ENCODE peak calls at places on chromosome 18, in ten cellular contexts. W is PC-3; I is fibroblast of lung; H is tibial artery; P is CD8-positive, alpha-beta T cell; C is heart left ventricle; X is IMR-90; L is left lung; N is mesenchymal stem cell; T is body of pancreas. A is an unnamed sample. For H3K4me1, the result is how much of the 10 kb centered on the place peaks cover.

GRCh38 chr18:47411159-47411558 is 159.7 kb upstream of the SKOR2 start:
- DNase-seq in T (no peak), L (no peak), I (no peak), X (no peak), C (no peak), H (no peak), P (no peak), W (no peak), N (no peak), A (no peak)

GRCh38 chr18:76589309-76589708 is 94.3 kb upstream of the ZNF516 start:
- DNase-seq in C (no peak), L (no peak), H (no peak), P (no peak), X (no peak), N (no peak), I (no peak), T (no peak), W (no peak), A (no peak)

GRCh38 chr18:45012286-45012685 is 331.6 kb downstream of the SETBP1 start:
- DNase-seq in T (no peak), P (no peak), H (no peak), I (peak), N (no peak), C (no peak), L (no peak), X (no peak), W (no peak), A (no peak)

GRCh38 chr18:51890762-51891161 is 449.2 kb upstream of the DCC start:
- DNase-seq in H (no peak), N (no peak), T (peak), L (peak), P (no peak), X (peak), W (peak), C (no peak), I (peak), A (no peak)

GRCh38 chr18:69469444-69469919 is 68.8 kb downstream of the DOK6 start:
- DNase-seq in H (no peak), N (no peak), P (no peak), C (no peak), L (no peak), I (no peak), X (no peak), W (peak), T (peak), A (no peak)

GRCh38 chr18:56532176-56532840 is 106.1 kb downstream of the TXNL1 start:
- DNase-seq in P (no peak), W (peak), L (no peak), N (no peak), C (no peak), I (peak), H (no peak), T (no peak), X (peak), A (no peak)

GRCh38 chr18:6948238-6948637 is 169.4 kb downstream of the LAMA1 start:
- DNase-seq in W (no peak), N (no peak), L (no peak), T (no peak), P (no peak), I (no peak), C (no peak), H (no peak), X (no peak), A (no peak)

GRCh38 chr18:723541-723940 is 11.1 kb upstream of the ENOSF1 start:
- DNase-seq in W (no peak), X (no peak), N (no peak), T (no peak), H (no peak), C (no peak), P (no peak), L (no peak), I (peak), A (no peak)

GRCh38 chr18:62728254-62728653 is 12.9 kb downstream of the PHLPP1 start:
- DNase-seq in P (no peak), T (no peak), H (no peak), L (no peak), N (no peak), C (no peak), X (no peak), I (no peak), W (no peak), A (no peak)

GRCh38 chr18:57058734-57059133 is 88.2 kb upstream of the BOD1L2 start:
- DNase-seq in I (no peak), W (no peak), X (no peak), C (no peak), H (no peak), N (no peak), L (no peak), P (no peak), T (no peak), A (no peak)

GRCh38 chr18:7452331-7452730 is 114.8 kb upstream of the PTPRM start:
- DNase-seq in C (no peak), H (peak), T (peak), X (peak), L (no peak), N (peak), W (peak), P (no peak), I (no peak), A (no peak)

GRCh38 chr18:31679806-31680793 is 4.3 kb downstream of the B4GALT6 start:
- DNase-seq in X (no peak), N (peak), P (no peak), W (peak), I (no peak), T (no peak), C (no peak), H (no peak), L (no peak), A (no peak)

GRCh38 chr18:7645756-7646155 is 78.6 kb downstream of the PTPRM start:
- DNase-seq in L (no peak), C (no peak), X (no peak), H (no peak), N (no peak), I (peak), T (peak), P (no peak), W (peak), A (no peak)

GRCh38 chr18:3593381-3593903 is 143.5 kb downstream of the TGIF1 start:
- DNase-seq in L (no peak), N (peak), C (peak), I (peak), W (peak), T (no peak), H (no peak), P (no peak), X (peak), A (peak)

GRCh38 chr18:26655614-26656400 is 107.5 kb upstream of the KCTD1 start:
- DNase-seq in N (peak), C (peak), L (peak), P (no peak), W (peak), I (peak), T (peak), H (peak), X (peak), A (no peak)

GRCh38 chr18:35005963-35006577 is 35.1 kb upstream of the MAPRE2 start:
- DNase-seq in T (no peak), C (no peak), H (no peak), P (no peak), X (peak), W (peak), N (peak), L (no peak), I (peak), A (no peak)

GRCh38 chr18:42025974-42026625 is 71.1 kb downstream of the PIK3C3 start:
- DNase-seq in T (no peak), P (no peak), X (no peak), I (no peak), L (no peak), N (no peak), C (no peak), H (no peak), W (no peak), A (no peak)

GRCh38 chr18:14916181-14916580 is 168.2 kb downstream of the ANKRD30B start:
- DNase-seq in T (no peak), H (no peak), W (no peak), N (no peak), I (no peak), L (no peak), X (no peak), C (no peak), P (no peak), A (no peak)

GRCh38 chr18:59459352-59460059 is 100.4 kb upstream of the LMAN1 start:
- DNase-seq in P (no peak), C (no peak), H (no peak), N (peak), T (no peak), X (peak), L (no peak), W (peak), I (peak), A (no peak)

GRCh38 chr18:28065031-28065792 is 111.7 kb downstream of the CDH2 start:
- DNase-seq in T (no peak), L (no peak), N (peak), W (peak), X (peak), H (no peak), I (peak), P (no peak), C (no peak), A (no peak)

GRCh38 chr18:59547691-59548182 is 149.5 kb downstream of the CCBE1 start:
- DNase-seq in H (no peak), T (no peak), I (peak), L (no peak), C (no peak), N (no peak), P (no peak), X (peak), W (no peak), A (no peak)

GRCh38 chr18:35463050-35463449 is 34.7 kb downstream of the INO80C start:
- DNase-seq in T (no peak), L (no peak), N (no peak), W (peak), X (no peak), P (no peak), I (peak), C (no peak), H (no peak), A (no peak)

GRCh38 chr18:6747646-6748045 is 18.1 kb downstream of the ARHGAP28 start:
- DNase-seq in T (peak), X (peak), P (no peak), I (peak), L (no peak), W (peak), H (no peak), N (peak), C (no peak), A (no peak)

GRCh38 chr18:12884521-12885323 is 685 bp upstream of the PTPN2 start:
- DNase-seq in C (no peak), N (no peak), T (no peak), H (peak), I (no peak), X (no peak), W (no peak), L (no peak), P (no peak), A (no peak)

GRCh38 chr18:74064510-74064909 is 83.1 kb downstream of the FBXO15 start:
- DNase-seq in P (no peak), C (no peak), I (no peak), X (peak), T (no peak), H (no peak), N (peak), W (peak), L (no peak), A (no peak)
- H3K4me1 ChIP-seq in P (under half), C (under half), I (under half), X (under half), T (under half), H (under half), N (under half), W (under half), L (under half), A (under half)

GRCh38 chr18:48787523-48788151 is 163.1 kb downstream of the SMAD7 start:
- DNase-seq in I (peak), N (peak), H (peak), P (no peak), T (no peak), X (peak), W (no peak), C (peak), L (peak), A (no peak)
- H3K27ac ChIP-seq in I (no peak), N (peak), H (peak), P (no peak), T (no peak), X (no peak), W (no peak), C (no peak), L (no peak), A (peak)

DNA sequence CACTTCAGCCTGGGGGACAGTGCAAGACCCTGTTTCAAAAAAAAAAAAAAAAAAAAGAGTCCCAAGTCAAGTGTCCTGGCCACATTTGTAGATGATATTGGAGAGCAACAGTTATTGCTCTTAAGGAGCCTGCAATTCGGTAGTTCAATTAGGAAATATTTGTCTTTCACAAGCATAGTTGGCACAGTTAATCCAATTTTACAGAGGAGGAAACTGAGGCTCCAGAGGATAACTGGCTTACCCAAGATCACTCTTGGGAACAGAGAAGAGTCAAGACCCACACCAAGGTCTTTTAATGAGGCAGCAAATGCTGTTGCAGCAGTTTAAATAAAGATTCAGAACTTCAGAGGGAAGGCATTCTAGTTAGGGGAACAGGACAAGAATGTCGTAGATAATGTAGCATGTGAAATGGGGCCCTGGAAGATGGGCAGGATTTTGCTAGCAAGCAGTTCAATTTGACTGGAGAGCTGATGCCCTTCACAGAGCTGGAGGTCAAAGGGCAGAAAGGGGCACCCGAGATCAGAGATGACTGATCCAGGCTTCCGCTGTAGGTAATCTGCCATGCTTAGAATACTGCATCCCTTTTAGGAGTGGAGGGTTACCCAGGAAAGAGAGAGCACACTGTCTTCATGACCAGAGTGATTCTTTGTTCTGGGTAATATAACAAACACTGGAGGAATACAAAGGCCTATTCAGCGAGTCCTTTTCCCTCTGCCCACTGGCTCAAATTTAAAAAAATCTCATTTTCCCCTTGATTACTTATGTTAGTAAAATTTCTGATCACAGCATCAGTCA is 3.0 kb downstream of the NPC1 start:
- DNase-seq in N (no peak), T (no peak), W (no peak), C (no peak), P (no peak), X (no peak), L (no peak), H (no peak), I (no peak), A (no peak)
- H3K4me1 ChIP-seq in N (under half), T (under half), W (under half), C (under half), P (under half), X (under half), L (half or more), H (under half), I (under half), A (under half)

DNA sequence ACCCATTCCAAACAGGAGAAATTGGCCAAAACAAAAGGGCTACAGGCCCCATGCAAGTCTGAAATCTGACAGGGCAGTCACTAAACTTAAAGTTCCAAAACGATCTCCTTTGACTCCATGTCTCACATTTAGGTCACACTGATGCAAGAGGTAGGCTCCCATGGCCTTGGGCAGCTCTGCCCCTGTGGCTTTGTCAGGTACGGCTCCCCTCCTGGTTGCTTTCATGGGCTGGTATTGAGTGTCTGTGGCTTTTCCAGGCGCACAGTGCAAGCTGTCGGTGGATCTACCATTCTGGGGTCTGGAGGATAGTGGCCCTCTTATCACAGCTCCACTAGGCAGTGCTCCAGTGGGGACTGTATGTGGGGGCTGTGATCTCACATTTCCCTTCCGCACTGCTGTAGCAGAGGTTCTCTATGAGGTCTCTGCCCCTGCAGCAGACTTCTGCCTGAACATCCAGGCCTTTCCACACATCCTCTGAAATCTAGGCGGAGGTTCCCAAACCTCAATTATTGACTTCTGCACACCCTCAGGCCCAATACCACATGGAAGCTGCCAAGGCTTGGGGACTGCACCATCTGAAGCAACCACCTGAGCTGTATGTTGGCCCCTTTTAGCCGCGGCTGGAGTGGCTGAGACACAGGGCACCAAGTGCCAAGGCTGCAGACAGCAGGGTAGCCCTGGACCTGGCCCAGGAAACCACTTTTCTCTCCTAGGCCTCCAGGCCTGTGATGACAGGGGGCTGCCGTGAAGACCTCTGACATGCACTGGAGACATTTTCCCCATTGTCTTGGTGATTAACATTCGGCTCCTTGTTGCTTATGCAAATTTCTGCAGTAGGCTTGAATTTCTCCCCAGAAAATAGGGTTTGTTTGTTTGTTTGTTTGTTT is 28.7 kb downstream of the PARD6G start:
- DNase-seq in X (no peak), I (no peak), T (no peak), W (no peak), P (no peak), L (no peak), C (no peak), H (no peak), N (no peak), A (peak)
- H3K27ac ChIP-seq in X (no peak), I (no peak), T (no peak), W (no peak), P (no peak), L (no peak), C (no peak), H (no peak), N (no peak), A (no peak)

DNA sequence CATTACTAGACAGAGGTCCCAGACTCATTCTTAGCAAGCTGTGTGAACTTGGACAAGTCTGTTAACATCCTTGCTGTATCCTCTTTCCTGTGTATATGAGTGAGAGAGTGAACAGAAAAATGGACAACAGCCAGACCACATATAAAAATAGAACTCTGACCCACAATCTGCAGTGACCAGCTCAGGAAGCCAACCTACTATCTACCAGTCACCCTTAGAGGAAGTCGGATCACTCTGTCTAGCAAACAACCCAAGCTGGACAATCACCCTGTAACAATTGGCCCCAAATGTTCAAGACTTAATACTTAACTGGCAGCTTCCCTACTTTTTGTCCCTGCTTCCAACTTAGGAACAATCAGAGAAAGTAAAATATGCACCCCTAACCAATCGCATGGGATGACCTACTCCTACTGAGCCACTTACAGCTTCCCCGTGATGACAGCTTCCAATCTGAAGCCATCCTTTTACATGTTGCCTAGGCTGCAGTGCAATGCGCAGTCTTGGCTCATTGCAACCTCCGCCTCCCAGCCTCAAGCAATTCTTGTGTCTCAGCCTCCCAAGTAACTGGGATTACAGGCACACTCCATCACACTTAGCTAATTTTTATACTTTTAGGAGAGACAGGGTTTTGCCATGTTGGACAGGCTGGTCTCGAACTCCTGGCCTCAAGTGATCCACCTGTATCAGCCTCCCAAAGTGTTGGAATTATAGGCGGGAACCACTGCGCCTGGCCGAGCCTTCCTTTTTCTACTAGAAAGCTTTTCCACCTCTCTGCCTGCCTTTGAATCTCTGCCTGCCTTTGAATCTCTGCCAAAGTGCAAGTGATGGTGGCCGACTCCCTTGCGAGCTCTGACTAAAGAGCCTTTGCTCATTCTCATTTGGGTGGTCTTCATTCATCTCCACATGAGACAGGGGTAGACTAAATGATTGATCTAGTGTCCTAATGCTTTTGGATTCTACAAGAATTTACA is 158.3 kb upstream of the NDUFV2 start:
- DNase-seq in P (no peak), X (peak), W (peak), T (no peak), I (peak), L (no peak), C (no peak), N (peak), H (no peak), A (no peak)
- H3K4me1 ChIP-seq in P (under half), X (under half), W (under half), T (under half), I (under half), L (under half), C (under half), N (under half), H (under half), A (under half)

A was measured in right atrium auricular region.